ENCODE peak calls at places on chromosomes 1 and 21, in four cellular contexts. A is germinal center, Q is B cell, R is heart left ventricle. Y is an unnamed sample.

GRCh38 chr1:205358579-205358978 is 1.9 kb upstream of the KLHDC8A start:
- DNase-seq in R (no peak), A (no peak), Q (no peak), Y (no peak)

GRCh38 chr1:178275083-178275482 is 181.2 kb downstream of the RASAL2 start:
- DNase-seq in R (no peak), A (no peak), Q (no peak), Y (no peak)

GRCh38 chr1:235999259-235999925 is 65.5 kb downstream of the NID1 start:
- DNase-seq in Q (no peak), A (no peak), R (peak), Y (no peak)

GRCh38 chr1:24558902-24559791 is 3.3 kb downstream of the NCMAP start:
- DNase-seq in Q (no peak), R (peak), A (no peak), Y (no peak)

GRCh38 chr1:7606096-7606495 is 165.0 kb upstream of the VAMP3 start:
- DNase-seq in Q (no peak), A (no peak), R (no peak), Y (no peak)

GRCh38 chr1:91402023-91402422 is 2.6 kb downstream of the HFM1 start:
- DNase-seq in A (peak), R (no peak), Q (no peak), Y (peak)

GRCh38 chr21:31957631-31958030 is 84.8 kb downstream of the HUNK start:
- DNase-seq in Q (no peak), A (no peak), R (no peak), Y (no peak)

GRCh38 chr1:205792481-205792881 is 17.2 kb upstream of the RAB29 start:
- DNase-seq in Q (no peak), R (no peak), A (peak), Y (peak)

GRCh38 chr1:107262472-107263286 is 121.8 kb downstream of the NTNG1 start:
- DNase-seq in A (no peak), Q (no peak), R (no peak), Y (no peak)

GRCh38 chr1:199157494-199157893 is 518.7 kb downstream of the PTPRC start:
- DNase-seq in R (no peak), A (no peak), Q (no peak), Y (no peak)

GRCh38 chr1:93114403-93114802 is 35.3 kb downstream of the MTF2 start:
- DNase-seq in R (no peak), A (no peak), Q (no peak), Y (no peak)

GRCh38 chr1:246214708-246215504 is 292.2 kb downstream of the SMYD3 start:
- DNase-seq in A (peak), R (no peak), Q (peak), Y (peak)

GRCh38 chr1:80441664-80442063 is 1359.1 kb upstream of the ADGRL2 start:
- DNase-seq in A (no peak), Q (no peak), R (no peak), Y (no peak)

GRCh38 chr1:5992034-5992813 is at the start of gene NPHP4:
- DNase-seq in A (peak), R (peak), Q (peak), Y (peak)

GRCh38 chr1:54604572-54605370 is 18.6 kb downstream of the FAM151A start:
- DNase-seq in Q (no peak), A (peak), R (no peak), Y (peak)

GRCh38 chr1:222529916-222530315 is 18.0 kb downstream of the HHIPL2 start:
- DNase-seq in A (no peak), R (no peak), Q (no peak), Y (no peak)

GRCh38 chr1:53551428-53551995 is 92.3 kb downstream of the DMRTB1 start:
- DNase-seq in R (no peak), A (no peak), Q (no peak), Y (no peak)

GRCh38 chr1:54781023-54781723 is 16.9 kb upstream of the PARS2 start:
- DNase-seq in R (no peak), Q (no peak), A (no peak), Y (no peak)

GRCh38 chr1:232891116-232891515 is 59.3 kb upstream of the NTPCR start:
- DNase-seq in R (no peak), Q (no peak), A (no peak), Y (no peak)

GRCh38 chr1:40092811-40093617 is 4.0 kb downstream of the PPT1 start:
- DNase-seq in R (no peak), A (no peak), Q (no peak), Y (no peak)

GRCh38 chr1:15153842-15154479 is 414 bp downstream of the TMEM51 start:
- DNase-seq in R (peak), Q (no peak), A (peak), Y (no peak)

GRCh38 chr21:41722052-41723018 is 44.5 kb downstream of the RIPK4 start:
- DNase-seq in R (no peak), A (no peak), Q (no peak), Y (no peak)

GRCh38 chr21:39867198-39867650 is at the start of gene PCP4:
- DNase-seq in R (peak), Q (peak), A (peak), Y (peak)

GRCh38 chr1:182861994-182862393 is 22.8 kb downstream of the DHX9 start:
- DNase-seq in A (no peak), R (no peak), Q (no peak), Y (no peak)

GRCh38 chr1:178238722-178239510 is 145.0 kb downstream of the RASAL2 start:
- DNase-seq in A (no peak), R (no peak), Q (no peak), Y (no peak)

Y was measured in NAMALWA.